ENCODE peak calls at places on chromosomes 7 and 10, in ten cellular contexts. One of them, this sample, is unnamed.

GRCh38 chr7:120931243-120931642 is 19.3 kb upstream of the ING3 start:
- DNase-seq in aorta: no peak
- DNase-seq in CD8-positive, alpha-beta T cell: no peak
- DNase-seq in IMR-90: peak
- DNase-seq in colonic mucosa: no peak
- DNase-seq in psoas muscle: no peak
- DNase-seq in RWPE1: no peak
- DNase-seq in PC-9: no peak
- DNase-seq in Panc1: no peak
- DNase-seq in stomach: no peak
- DNase-seq in this sample: no peak

GRCh38 chr7:50723888-50724287 is 58.8 kb downstream of the GRB10 start:
- DNase-seq in aorta: no peak
- DNase-seq in CD8-positive, alpha-beta T cell: no peak
- DNase-seq in IMR-90: no peak
- DNase-seq in colonic mucosa: no peak
- DNase-seq in psoas muscle: no peak
- DNase-seq in RWPE1: no peak
- DNase-seq in PC-9: no peak
- DNase-seq in Panc1: no peak
- DNase-seq in stomach: no peak
- DNase-seq in this sample: no peak

GRCh38 chr7:120400806-120401455 is 128.0 kb downstream of the KCND2 start:
- DNase-seq in aorta: no peak
- DNase-seq in CD8-positive, alpha-beta T cell: no peak
- DNase-seq in IMR-90: no peak
- DNase-seq in colonic mucosa: no peak
- DNase-seq in psoas muscle: no peak
- DNase-seq in RWPE1: no peak
- DNase-seq in PC-9: no peak
- DNase-seq in Panc1: no peak
- DNase-seq in stomach: no peak
- DNase-seq in this sample: no peak

GRCh38 chr10:99292159-99292558 is 37.0 kb upstream of the CNNM1 start:
- DNase-seq in aorta: no peak
- DNase-seq in CD8-positive, alpha-beta T cell: no peak
- DNase-seq in IMR-90: peak
- DNase-seq in colonic mucosa: no peak
- DNase-seq in psoas muscle: no peak
- DNase-seq in RWPE1: peak
- DNase-seq in PC-9: no peak
- DNase-seq in Panc1: no peak
- DNase-seq in stomach: no peak
- DNase-seq in this sample: no peak

GRCh38 chr7:12458520-12459131 is 55.0 kb upstream of the VWDE start:
- DNase-seq in aorta: no peak
- DNase-seq in CD8-positive, alpha-beta T cell: no peak
- DNase-seq in IMR-90: peak
- DNase-seq in colonic mucosa: no peak
- DNase-seq in psoas muscle: no peak
- DNase-seq in RWPE1: peak
- DNase-seq in PC-9: peak
- DNase-seq in Panc1: no peak
- DNase-seq in stomach: no peak
- DNase-seq in this sample: no peak

GRCh38 chr10:22912763-22913389 is 15.0 kb upstream of the ARMC3 start:
- DNase-seq in aorta: no peak
- DNase-seq in CD8-positive, alpha-beta T cell: no peak
- DNase-seq in IMR-90: no peak
- DNase-seq in colonic mucosa: no peak
- DNase-seq in psoas muscle: no peak
- DNase-seq in RWPE1: no peak
- DNase-seq in PC-9: no peak
- DNase-seq in Panc1: no peak
- DNase-seq in stomach: no peak
- DNase-seq in this sample: no peak

GRCh38 chr7:102286237-102287081 is at the start of gene SH2B2:
- DNase-seq in aorta: peak
- DNase-seq in CD8-positive, alpha-beta T cell: no peak
- DNase-seq in IMR-90: peak
- DNase-seq in colonic mucosa: peak
- DNase-seq in psoas muscle: peak
- DNase-seq in RWPE1: peak
- DNase-seq in PC-9: peak
- DNase-seq in Panc1: no peak
- DNase-seq in stomach: peak
- DNase-seq in this sample: peak

GRCh38 chr7:27994639-27995038 is 186.0 kb downstream of the JAZF1 start:
- DNase-seq in aorta: no peak
- DNase-seq in CD8-positive, alpha-beta T cell: no peak
- DNase-seq in IMR-90: peak
- DNase-seq in colonic mucosa: peak
- DNase-seq in psoas muscle: no peak
- DNase-seq in RWPE1: no peak
- DNase-seq in PC-9: no peak
- DNase-seq in Panc1: no peak
- DNase-seq in stomach: no peak
- DNase-seq in this sample: no peak

GRCh38 chr10:132710036-132710686 is 75.8 kb downstream of the NKX6-2 start:
- DNase-seq in aorta: peak
- DNase-seq in CD8-positive, alpha-beta T cell: no peak
- DNase-seq in IMR-90: no peak
- DNase-seq in colonic mucosa: no peak
- DNase-seq in psoas muscle: peak
- DNase-seq in RWPE1: no peak
- DNase-seq in PC-9: no peak
- DNase-seq in Panc1: no peak
- DNase-seq in stomach: no peak
- DNase-seq in this sample: no peak

GRCh38 chr10:102988404-102989314 is 70.6 kb downstream of the CNNM2 start:
- DNase-seq in aorta: no peak
- DNase-seq in CD8-positive, alpha-beta T cell: no peak
- DNase-seq in IMR-90: peak
- DNase-seq in colonic mucosa: no peak
- DNase-seq in psoas muscle: no peak
- DNase-seq in RWPE1: no peak
- DNase-seq in PC-9: peak
- DNase-seq in Panc1: no peak
- DNase-seq in stomach: no peak
- DNase-seq in this sample: no peak

GRCh38 chr10:76119515-76119914 is 688.1 kb downstream of the LRMDA start:
- DNase-seq in aorta: no peak
- DNase-seq in CD8-positive, alpha-beta T cell: no peak
- DNase-seq in IMR-90: peak
- DNase-seq in colonic mucosa: no peak
- DNase-seq in psoas muscle: no peak
- DNase-seq in RWPE1: no peak
- DNase-seq in PC-9: no peak
- DNase-seq in Panc1: no peak
- DNase-seq in stomach: no peak
- DNase-seq in this sample: no peak

GRCh38 chr10:76874151-76874550 is 763.5 kb downstream of the KCNMA1 start:
- DNase-seq in aorta: peak
- DNase-seq in CD8-positive, alpha-beta T cell: no peak
- DNase-seq in IMR-90: no peak
- DNase-seq in colonic mucosa: no peak
- DNase-seq in psoas muscle: peak
- DNase-seq in RWPE1: peak
- DNase-seq in PC-9: no peak
- DNase-seq in Panc1: no peak
- DNase-seq in stomach: no peak
- DNase-seq in this sample: no peak

GRCh38 chr10:113765910-113766309 is 14.4 kb downstream of the PLEKHS1 start:
- DNase-seq in aorta: no peak
- DNase-seq in CD8-positive, alpha-beta T cell: no peak
- DNase-seq in IMR-90: no peak
- DNase-seq in colonic mucosa: no peak
- DNase-seq in psoas muscle: no peak
- DNase-seq in RWPE1: no peak
- DNase-seq in PC-9: no peak
- DNase-seq in Panc1: no peak
- DNase-seq in stomach: no peak
- DNase-seq in this sample: no peak

GRCh38 chr7:152640829-152641228 is 35.1 kb downstream of the XRCC2 start:
- DNase-seq in aorta: no peak
- DNase-seq in CD8-positive, alpha-beta T cell: no peak
- DNase-seq in IMR-90: no peak
- DNase-seq in colonic mucosa: no peak
- DNase-seq in psoas muscle: no peak
- DNase-seq in RWPE1: no peak
- DNase-seq in PC-9: no peak
- DNase-seq in Panc1: no peak
- DNase-seq in stomach: no peak
- DNase-seq in this sample: no peak

GRCh38 chr7:92969061-92969460 is 132.7 kb upstream of the CDK6 start:
- DNase-seq in aorta: no peak
- DNase-seq in CD8-positive, alpha-beta T cell: no peak
- DNase-seq in IMR-90: no peak
- DNase-seq in colonic mucosa: no peak
- DNase-seq in psoas muscle: no peak
- DNase-seq in RWPE1: no peak
- DNase-seq in PC-9: no peak
- DNase-seq in Panc1: no peak
- DNase-seq in stomach: no peak
- DNase-seq in this sample: no peak

GRCh38 chr7:143131777-143132176 is at the start of gene PIP:
- DNase-seq in aorta: no peak
- DNase-seq in CD8-positive, alpha-beta T cell: no peak
- DNase-seq in IMR-90: no peak
- DNase-seq in colonic mucosa: no peak
- DNase-seq in psoas muscle: no peak
- DNase-seq in RWPE1: no peak
- DNase-seq in PC-9: no peak
- DNase-seq in Panc1: no peak
- DNase-seq in stomach: no peak
- DNase-seq in this sample: no peak

GRCh38 chr10:103428989-103429643 is 23.1 kb downstream of the CALHM2 start:
- DNase-seq in aorta: no peak
- DNase-seq in CD8-positive, alpha-beta T cell: no peak
- DNase-seq in IMR-90: no peak
- DNase-seq in colonic mucosa: no peak
- DNase-seq in psoas muscle: no peak
- DNase-seq in RWPE1: no peak
- DNase-seq in PC-9: no peak
- DNase-seq in Panc1: no peak
- DNase-seq in stomach: no peak
- DNase-seq in this sample: no peak

GRCh38 chr10:3745582-3745981 is 39.4 kb downstream of the KLF6 start:
- DNase-seq in aorta: no peak
- DNase-seq in CD8-positive, alpha-beta T cell: no peak
- DNase-seq in IMR-90: no peak
- DNase-seq in colonic mucosa: no peak
- DNase-seq in psoas muscle: no peak
- DNase-seq in RWPE1: no peak
- DNase-seq in PC-9: no peak
- DNase-seq in Panc1: no peak
- DNase-seq in stomach: no peak
- DNase-seq in this sample: no peak

GRCh38 chr10:3738855-3739350 is 46.1 kb downstream of the KLF6 start:
- DNase-seq in aorta: no peak
- DNase-seq in CD8-positive, alpha-beta T cell: no peak
- DNase-seq in IMR-90: no peak
- DNase-seq in colonic mucosa: no peak
- DNase-seq in psoas muscle: no peak
- DNase-seq in RWPE1: no peak
- DNase-seq in PC-9: no peak
- DNase-seq in Panc1: no peak
- DNase-seq in stomach: no peak
- DNase-seq in this sample: no peak

GRCh38 chr10:3737811-3738311 is 47.1 kb downstream of the KLF6 start:
- DNase-seq in aorta: no peak
- DNase-seq in CD8-positive, alpha-beta T cell: no peak
- DNase-seq in IMR-90: no peak
- DNase-seq in colonic mucosa: no peak
- DNase-seq in psoas muscle: no peak
- DNase-seq in RWPE1: no peak
- DNase-seq in PC-9: no peak
- DNase-seq in Panc1: no peak
- DNase-seq in stomach: no peak
- DNase-seq in this sample: no peak

GRCh38 chr10:3740157-3740871 is 44.7 kb downstream of the KLF6 start:
- DNase-seq in aorta: no peak
- DNase-seq in CD8-positive, alpha-beta T cell: no peak
- DNase-seq in IMR-90: peak
- DNase-seq in colonic mucosa: no peak
- DNase-seq in psoas muscle: no peak
- DNase-seq in RWPE1: peak
- DNase-seq in PC-9: no peak
- DNase-seq in Panc1: peak
- DNase-seq in stomach: no peak
- DNase-seq in this sample: no peak

GRCh38 chr10:3741688-3742461 is 43.1 kb downstream of the KLF6 start:
- DNase-seq in aorta: no peak
- DNase-seq in CD8-positive, alpha-beta T cell: no peak
- DNase-seq in IMR-90: no peak
- DNase-seq in colonic mucosa: no peak
- DNase-seq in psoas muscle: no peak
- DNase-seq in RWPE1: no peak
- DNase-seq in PC-9: no peak
- DNase-seq in Panc1: no peak
- DNase-seq in stomach: no peak
- DNase-seq in this sample: no peak
- H3K27ac ChIP-seq in aorta: no peak
- H3K27ac ChIP-seq in CD8-positive, alpha-beta T cell: peak
- H3K27ac ChIP-seq in IMR-90: no peak
- H3K27ac ChIP-seq in colonic mucosa: no peak
- H3K27ac ChIP-seq in psoas muscle: no peak
- H3K27ac ChIP-seq in RWPE1: no peak
- H3K27ac ChIP-seq in PC-9: peak
- H3K27ac ChIP-seq in Panc1: peak
- H3K27ac ChIP-seq in stomach: peak
- H3K27ac ChIP-seq in this sample: no peak

GRCh38 chr7:139265673-139266072 is 34.6 kb downstream of the UBN2 start:
- DNase-seq in aorta: no peak
- DNase-seq in CD8-positive, alpha-beta T cell: no peak
- DNase-seq in IMR-90: no peak
- DNase-seq in colonic mucosa: no peak
- DNase-seq in psoas muscle: no peak
- DNase-seq in RWPE1: no peak
- DNase-seq in PC-9: no peak
- DNase-seq in Panc1: no peak
- DNase-seq in stomach: no peak
- DNase-seq in this sample: no peak
- H3K27ac ChIP-seq in aorta: no peak
- H3K27ac ChIP-seq in CD8-positive, alpha-beta T cell: no peak
- H3K27ac ChIP-seq in IMR-90: no peak
- H3K27ac ChIP-seq in colonic mucosa: no peak
- H3K27ac ChIP-seq in psoas muscle: peak
- H3K27ac ChIP-seq in RWPE1: no peak
- H3K27ac ChIP-seq in PC-9: no peak
- H3K27ac ChIP-seq in Panc1: no peak
- H3K27ac ChIP-seq in stomach: no peak
- H3K27ac ChIP-seq in this sample: no peak

GRCh38 chr10:29584436-29584835 is 50.3 kb downstream of the SVIL start:
- DNase-seq in aorta: no peak
- DNase-seq in CD8-positive, alpha-beta T cell: no peak
- DNase-seq in IMR-90: no peak
- DNase-seq in colonic mucosa: no peak
- DNase-seq in psoas muscle: no peak
- DNase-seq in RWPE1: no peak
- DNase-seq in PC-9: no peak
- DNase-seq in Panc1: no peak
- DNase-seq in stomach: no peak
- DNase-seq in this sample: no peak
- H3K27ac ChIP-seq in aorta: no peak
- H3K27ac ChIP-seq in CD8-positive, alpha-beta T cell: no peak
- H3K27ac ChIP-seq in IMR-90: no peak
- H3K27ac ChIP-seq in colonic mucosa: no peak
- H3K27ac ChIP-seq in psoas muscle: peak
- H3K27ac ChIP-seq in RWPE1: no peak
- H3K27ac ChIP-seq in PC-9: no peak
- H3K27ac ChIP-seq in Panc1: no peak
- H3K27ac ChIP-seq in stomach: peak
- H3K27ac ChIP-seq in this sample: no peak

GRCh38 chr7:82404094-82404493 is 39.5 kb downstream of the CACNA2D1 start:
- DNase-seq in aorta: no peak
- DNase-seq in CD8-positive, alpha-beta T cell: no peak
- DNase-seq in IMR-90: no peak
- DNase-seq in colonic mucosa: no peak
- DNase-seq in psoas muscle: no peak
- DNase-seq in RWPE1: no peak
- DNase-seq in PC-9: no peak
- DNase-seq in Panc1: no peak
- DNase-seq in stomach: no peak
- DNase-seq in this sample: no peak
- H3K27ac ChIP-seq in aorta: no peak
- H3K27ac ChIP-seq in CD8-positive, alpha-beta T cell: no peak
- H3K27ac ChIP-seq in IMR-90: no peak
- H3K27ac ChIP-seq in colonic mucosa: no peak
- H3K27ac ChIP-seq in psoas muscle: peak
- H3K27ac ChIP-seq in RWPE1: no peak
- H3K27ac ChIP-seq in PC-9: no peak
- H3K27ac ChIP-seq in Panc1: no peak
- H3K27ac ChIP-seq in stomach: no peak
- H3K27ac ChIP-seq in this sample: no peak

This sample was measured in caudate nucleus.